ENCODE peak calls at places on chromosomes 11 and 22, in nine cellular contexts. One of them, this sample, is unnamed.

GRCh38 chr22:43128928-43129424 is 14.2 kb downstream of the MCAT start:
- DNase-seq in astrocyte of the hippocampus: no peak
- DNase-seq in psoas muscle: no peak
- DNase-seq in HS-27A: no peak
- DNase-seq in HTR-8/SVneo: no peak
- DNase-seq in cardiac fibroblast: no peak
- DNase-seq in activated naive CD8-positive, alpha-beta T cell treated with anti-CD3 and anti-CD28 coated beads, Interleukin-2, amount 10 ng/mL, durations not matched to agents 7 days and 5 days: no peak
- DNase-seq in A549: no peak
- DNase-seq in NCI-H82: no peak
- DNase-seq in this sample: peak

GRCh38 chr22:23072035-23072910 is 2.0 kb downstream of the GNAZ start:
- DNase-seq in HS-27A: no peak
- DNase-seq in cardiac fibroblast: no peak
- DNase-seq in activated naive CD8-positive, alpha-beta T cell treated with anti-CD3 and anti-CD28 coated beads, Interleukin-2, amount 10 ng/mL, durations not matched to agents 7 days and 5 days: peak
- DNase-seq in NCI-H82: no peak
- DNase-seq in astrocyte of the hippocampus: peak
- DNase-seq in A549: no peak
- DNase-seq in HTR-8/SVneo: no peak
- DNase-seq in psoas muscle: peak
- DNase-seq in this sample: no peak

GRCh38 chr11:21185959-21186358 is 516.6 kb downstream of the NELL1 start:
- DNase-seq in HS-27A: no peak
- DNase-seq in HTR-8/SVneo: no peak
- DNase-seq in cardiac fibroblast: no peak
- DNase-seq in activated naive CD8-positive, alpha-beta T cell treated with anti-CD3 and anti-CD28 coated beads, Interleukin-2, amount 10 ng/mL, durations not matched to agents 7 days and 5 days: no peak
- DNase-seq in A549: no peak
- DNase-seq in astrocyte of the hippocampus: no peak
- DNase-seq in psoas muscle: no peak
- DNase-seq in NCI-H82: no peak
- DNase-seq in this sample: no peak

GRCh38 chr22:47634342-47634741 is 871.9 kb downstream of the TBC1D22A start:
- DNase-seq in HS-27A: no peak
- DNase-seq in activated naive CD8-positive, alpha-beta T cell treated with anti-CD3 and anti-CD28 coated beads, Interleukin-2, amount 10 ng/mL, durations not matched to agents 7 days and 5 days: no peak
- DNase-seq in NCI-H82: no peak
- DNase-seq in HTR-8/SVneo: no peak
- DNase-seq in psoas muscle: no peak
- DNase-seq in astrocyte of the hippocampus: no peak
- DNase-seq in A549: no peak
- DNase-seq in cardiac fibroblast: no peak
- DNase-seq in this sample: no peak

GRCh38 chr22:35627267-35628041 is 10.3 kb upstream of the MB start:
- DNase-seq in astrocyte of the hippocampus: peak
- DNase-seq in HS-27A: peak
- DNase-seq in psoas muscle: peak
- DNase-seq in A549: peak
- DNase-seq in HTR-8/SVneo: peak
- DNase-seq in activated naive CD8-positive, alpha-beta T cell treated with anti-CD3 and anti-CD28 coated beads, Interleukin-2, amount 10 ng/mL, durations not matched to agents 7 days and 5 days: peak
- DNase-seq in NCI-H82: peak
- DNase-seq in cardiac fibroblast: peak
- DNase-seq in this sample: peak

GRCh38 chr11:8531312-8531711 is 62.7 kb downstream of the STK33 start:
- DNase-seq in HS-27A: no peak
- DNase-seq in activated naive CD8-positive, alpha-beta T cell treated with anti-CD3 and anti-CD28 coated beads, Interleukin-2, amount 10 ng/mL, durations not matched to agents 7 days and 5 days: no peak
- DNase-seq in NCI-H82: peak
- DNase-seq in astrocyte of the hippocampus: no peak
- DNase-seq in HTR-8/SVneo: no peak
- DNase-seq in psoas muscle: no peak
- DNase-seq in cardiac fibroblast: peak
- DNase-seq in A549: no peak
- DNase-seq in this sample: no peak

GRCh38 chr22:50469377-50470305 is 5.2 kb downstream of the SBF1 start:
- DNase-seq in astrocyte of the hippocampus: peak
- DNase-seq in cardiac fibroblast: peak
- DNase-seq in HS-27A: peak
- DNase-seq in A549: no peak
- DNase-seq in psoas muscle: peak
- DNase-seq in HTR-8/SVneo: peak
- DNase-seq in activated naive CD8-positive, alpha-beta T cell treated with anti-CD3 and anti-CD28 coated beads, Interleukin-2, amount 10 ng/mL, durations not matched to agents 7 days and 5 days: peak
- DNase-seq in NCI-H82: peak
- DNase-seq in this sample: peak

GRCh38 chr22:48397531-48398180 is 1430.0 kb downstream of the BRD1 start:
- DNase-seq in psoas muscle: no peak
- DNase-seq in cardiac fibroblast: no peak
- DNase-seq in NCI-H82: no peak
- DNase-seq in A549: no peak
- DNase-seq in activated naive CD8-positive, alpha-beta T cell treated with anti-CD3 and anti-CD28 coated beads, Interleukin-2, amount 10 ng/mL, durations not matched to agents 7 days and 5 days: no peak
- DNase-seq in HS-27A: no peak
- DNase-seq in astrocyte of the hippocampus: no peak
- DNase-seq in HTR-8/SVneo: no peak
- DNase-seq in this sample: no peak

GRCh38 chr11:1151366-1152315 is 6.1 kb upstream of the MUC5AC start:
- DNase-seq in HS-27A: no peak
- DNase-seq in activated naive CD8-positive, alpha-beta T cell treated with anti-CD3 and anti-CD28 coated beads, Interleukin-2, amount 10 ng/mL, durations not matched to agents 7 days and 5 days: no peak
- DNase-seq in psoas muscle: peak
- DNase-seq in astrocyte of the hippocampus: no peak
- DNase-seq in NCI-H82: no peak
- DNase-seq in A549: no peak
- DNase-seq in HTR-8/SVneo: no peak
- DNase-seq in cardiac fibroblast: no peak
- DNase-seq in this sample: peak

GRCh38 chr11:460331-461199 is 10.5 kb downstream of the PTDSS2 start:
- DNase-seq in activated naive CD8-positive, alpha-beta T cell treated with anti-CD3 and anti-CD28 coated beads, Interleukin-2, amount 10 ng/mL, durations not matched to agents 7 days and 5 days: no peak
- DNase-seq in A549: peak
- DNase-seq in NCI-H82: no peak
- DNase-seq in HS-27A: no peak
- DNase-seq in psoas muscle: no peak
- DNase-seq in HTR-8/SVneo: no peak
- DNase-seq in astrocyte of the hippocampus: no peak
- DNase-seq in cardiac fibroblast: peak
- DNase-seq in this sample: no peak

GRCh38 chr11:118198370-118198769 is 21.9 kb upstream of the SCN2B start:
- DNase-seq in astrocyte of the hippocampus: peak
- DNase-seq in psoas muscle: peak
- DNase-seq in HS-27A: no peak
- DNase-seq in HTR-8/SVneo: peak
- DNase-seq in NCI-H82: peak
- DNase-seq in activated naive CD8-positive, alpha-beta T cell treated with anti-CD3 and anti-CD28 coated beads, Interleukin-2, amount 10 ng/mL, durations not matched to agents 7 days and 5 days: peak
- DNase-seq in cardiac fibroblast: peak
- DNase-seq in A549: peak
- DNase-seq in this sample: peak

GRCh38 chr11:61153593-61154090 is 7.6 kb downstream of the VPS37C start:
- DNase-seq in HS-27A: no peak
- DNase-seq in A549: no peak
- DNase-seq in psoas muscle: no peak
- DNase-seq in cardiac fibroblast: peak
- DNase-seq in activated naive CD8-positive, alpha-beta T cell treated with anti-CD3 and anti-CD28 coated beads, Interleukin-2, amount 10 ng/mL, durations not matched to agents 7 days and 5 days: no peak
- DNase-seq in NCI-H82: no peak
- DNase-seq in HTR-8/SVneo: no peak
- DNase-seq in astrocyte of the hippocampus: peak
- DNase-seq in this sample: no peak

GRCh38 chr11:109036011-109036410 is 371.1 kb downstream of the DDX10 start:
- DNase-seq in HTR-8/SVneo: no peak
- DNase-seq in psoas muscle: no peak
- DNase-seq in HS-27A: no peak
- DNase-seq in NCI-H82: no peak
- DNase-seq in astrocyte of the hippocampus: peak
- DNase-seq in A549: no peak
- DNase-seq in activated naive CD8-positive, alpha-beta T cell treated with anti-CD3 and anti-CD28 coated beads, Interleukin-2, amount 10 ng/mL, durations not matched to agents 7 days and 5 days: no peak
- DNase-seq in cardiac fibroblast: no peak
- DNase-seq in this sample: no peak

GRCh38 chr11:127383026-127383425 is 382.5 kb upstream of the KIRREL3 start:
- DNase-seq in astrocyte of the hippocampus: peak
- DNase-seq in psoas muscle: no peak
- DNase-seq in HS-27A: no peak
- DNase-seq in activated naive CD8-positive, alpha-beta T cell treated with anti-CD3 and anti-CD28 coated beads, Interleukin-2, amount 10 ng/mL, durations not matched to agents 7 days and 5 days: no peak
- DNase-seq in A549: no peak
- DNase-seq in NCI-H82: no peak
- DNase-seq in cardiac fibroblast: no peak
- DNase-seq in HTR-8/SVneo: no peak
- DNase-seq in this sample: no peak

GRCh38 chr11:824942-825341 is 2.8 kb upstream of the CRACR2B start:
- DNase-seq in cardiac fibroblast: no peak
- DNase-seq in HS-27A: no peak
- DNase-seq in psoas muscle: no peak
- DNase-seq in A549: no peak
- DNase-seq in astrocyte of the hippocampus: no peak
- DNase-seq in activated naive CD8-positive, alpha-beta T cell treated with anti-CD3 and anti-CD28 coated beads, Interleukin-2, amount 10 ng/mL, durations not matched to agents 7 days and 5 days: no peak
- DNase-seq in NCI-H82: peak
- DNase-seq in HTR-8/SVneo: no peak
- DNase-seq in this sample: no peak

GRCh38 chr11:75273989-75274391 is 33.4 kb downstream of the TPBGL start:
- DNase-seq in psoas muscle: no peak
- DNase-seq in astrocyte of the hippocampus: no peak
- DNase-seq in NCI-H82: no peak
- DNase-seq in cardiac fibroblast: no peak
- DNase-seq in HTR-8/SVneo: no peak
- DNase-seq in HS-27A: no peak
- DNase-seq in A549: no peak
- DNase-seq in activated naive CD8-positive, alpha-beta T cell treated with anti-CD3 and anti-CD28 coated beads, Interleukin-2, amount 10 ng/mL, durations not matched to agents 7 days and 5 days: peak
- DNase-seq in this sample: no peak

GRCh38 chr11:103344886-103345285 is 235.7 kb downstream of the DYNC2H1 start:
- DNase-seq in activated naive CD8-positive, alpha-beta T cell treated with anti-CD3 and anti-CD28 coated beads, Interleukin-2, amount 10 ng/mL, durations not matched to agents 7 days and 5 days: no peak
- DNase-seq in astrocyte of the hippocampus: no peak
- DNase-seq in A549: no peak
- DNase-seq in HTR-8/SVneo: no peak
- DNase-seq in HS-27A: no peak
- DNase-seq in cardiac fibroblast: no peak
- DNase-seq in psoas muscle: no peak
- DNase-seq in NCI-H82: no peak
- DNase-seq in this sample: no peak

GRCh38 chr11:90668502-90668901 is 445.7 kb upstream of the CHORDC1 start:
- DNase-seq in astrocyte of the hippocampus: no peak
- DNase-seq in psoas muscle: no peak
- DNase-seq in HTR-8/SVneo: no peak
- DNase-seq in HS-27A: no peak
- DNase-seq in A549: no peak
- DNase-seq in NCI-H82: no peak
- DNase-seq in activated naive CD8-positive, alpha-beta T cell treated with anti-CD3 and anti-CD28 coated beads, Interleukin-2, amount 10 ng/mL, durations not matched to agents 7 days and 5 days: no peak
- DNase-seq in cardiac fibroblast: no peak
- DNase-seq in this sample: no peak

GRCh38 chr11:86193297-86194095 is 51.1 kb upstream of the EED start:
- DNase-seq in cardiac fibroblast: peak
- DNase-seq in HTR-8/SVneo: peak
- DNase-seq in astrocyte of the hippocampus: peak
- DNase-seq in A549: peak
- DNase-seq in psoas muscle: peak
- DNase-seq in HS-27A: peak
- DNase-seq in NCI-H82: peak
- DNase-seq in activated naive CD8-positive, alpha-beta T cell treated with anti-CD3 and anti-CD28 coated beads, Interleukin-2, amount 10 ng/mL, durations not matched to agents 7 days and 5 days: peak
- DNase-seq in this sample: peak

GRCh38 chr11:35147273-35147672 is 8.3 kb downstream of the CD44 start:
- DNase-seq in HS-27A: no peak
- DNase-seq in activated naive CD8-positive, alpha-beta T cell treated with anti-CD3 and anti-CD28 coated beads, Interleukin-2, amount 10 ng/mL, durations not matched to agents 7 days and 5 days: no peak
- DNase-seq in HTR-8/SVneo: no peak
- DNase-seq in NCI-H82: no peak
- DNase-seq in cardiac fibroblast: no peak
- DNase-seq in psoas muscle: no peak
- DNase-seq in astrocyte of the hippocampus: no peak
- DNase-seq in A549: no peak
- DNase-seq in this sample: no peak

GRCh38 chr11:35343033-35343598 is 76.2 kb downstream of the SLC1A2 start:
- DNase-seq in psoas muscle: no peak
- DNase-seq in HS-27A: no peak
- DNase-seq in cardiac fibroblast: no peak
- DNase-seq in NCI-H82: no peak
- DNase-seq in HTR-8/SVneo: no peak
- DNase-seq in A549: no peak
- DNase-seq in astrocyte of the hippocampus: no peak
- DNase-seq in activated naive CD8-positive, alpha-beta T cell treated with anti-CD3 and anti-CD28 coated beads, Interleukin-2, amount 10 ng/mL, durations not matched to agents 7 days and 5 days: peak
- DNase-seq in this sample: no peak

GRCh38 chr11:16844268-16844667 is 105.8 kb downstream of the C11orf58 start:
- DNase-seq in cardiac fibroblast: no peak
- DNase-seq in astrocyte of the hippocampus: no peak
- DNase-seq in HTR-8/SVneo: no peak
- DNase-seq in HS-27A: no peak
- DNase-seq in activated naive CD8-positive, alpha-beta T cell treated with anti-CD3 and anti-CD28 coated beads, Interleukin-2, amount 10 ng/mL, durations not matched to agents 7 days and 5 days: no peak
- DNase-seq in psoas muscle: no peak
- DNase-seq in A549: no peak
- DNase-seq in NCI-H82: no peak
- DNase-seq in this sample: no peak

GRCh38 chr22:36419912-36420882 is 32.4 kb upstream of the MYH9 start:
- DNase-seq in astrocyte of the hippocampus: no peak
- DNase-seq in HTR-8/SVneo: no peak
- DNase-seq in activated naive CD8-positive, alpha-beta T cell treated with anti-CD3 and anti-CD28 coated beads, Interleukin-2, amount 10 ng/mL, durations not matched to agents 7 days and 5 days: no peak
- DNase-seq in NCI-H82: no peak
- DNase-seq in cardiac fibroblast: no peak
- DNase-seq in A549: no peak
- DNase-seq in HS-27A: no peak
- DNase-seq in psoas muscle: no peak
- DNase-seq in this sample: no peak

GRCh38 chr11:57567210-57567511 is 311 bp downstream of the UBE2L6 start:
- DNase-seq in HTR-8/SVneo: no peak
- DNase-seq in A549: no peak
- DNase-seq in psoas muscle: no peak
- DNase-seq in activated naive CD8-positive, alpha-beta T cell treated with anti-CD3 and anti-CD28 coated beads, Interleukin-2, amount 10 ng/mL, durations not matched to agents 7 days and 5 days: no peak
- DNase-seq in NCI-H82: no peak
- DNase-seq in astrocyte of the hippocampus: no peak
- DNase-seq in HS-27A: no peak
- DNase-seq in cardiac fibroblast: peak
- DNase-seq in this sample: peak

GRCh38 chr11:69892237-69892985 is 73.2 kb upstream of the FGF3 start:
- DNase-seq in astrocyte of the hippocampus: no peak
- DNase-seq in activated naive CD8-positive, alpha-beta T cell treated with anti-CD3 and anti-CD28 coated beads, Interleukin-2, amount 10 ng/mL, durations not matched to agents 7 days and 5 days: no peak
- DNase-seq in NCI-H82: peak
- DNase-seq in cardiac fibroblast: no peak
- DNase-seq in HTR-8/SVneo: no peak
- DNase-seq in A549: no peak
- DNase-seq in psoas muscle: peak
- DNase-seq in HS-27A: no peak
- DNase-seq in this sample: no peak

GRCh38 chr22:46535876-46536558 is 1.4 kb downstream of the CELSR1 start:
- DNase-seq in activated naive CD8-positive, alpha-beta T cell treated with anti-CD3 and anti-CD28 coated beads, Interleukin-2, amount 10 ng/mL, durations not matched to agents 7 days and 5 days: no peak
- DNase-seq in NCI-H82: no peak
- DNase-seq in A549: no peak
- DNase-seq in cardiac fibroblast: no peak
- DNase-seq in psoas muscle: no peak
- DNase-seq in HTR-8/SVneo: no peak
- DNase-seq in astrocyte of the hippocampus: peak
- DNase-seq in HS-27A: no peak
- DNase-seq in this sample: no peak

GRCh38 chr11:36818410-36818809 is 220.4 kb upstream of the RAG2 start:
- DNase-seq in HTR-8/SVneo: no peak
- DNase-seq in astrocyte of the hippocampus: no peak
- DNase-seq in NCI-H82: peak
- DNase-seq in cardiac fibroblast: no peak
- DNase-seq in psoas muscle: no peak
- DNase-seq in A549: no peak
- DNase-seq in HS-27A: no peak
- DNase-seq in activated naive CD8-positive, alpha-beta T cell treated with anti-CD3 and anti-CD28 coated beads, Interleukin-2, amount 10 ng/mL, durations not matched to agents 7 days and 5 days: no peak
- DNase-seq in this sample: no peak

This sample was measured in colonic mucosa.